ENCODE peak calls at places on chromosomes 13 and 19, in five cellular contexts. D is fibroblast of lung, G is HCT116, Y is astrocyte of the cerebellum, F is heart right ventricle. E is an unnamed sample.

GRCh38 chr19:55481148-55482127 is 3.5 kb upstream of the NAT14 start:
- DNase-seq in D (no peak), G (no peak), Y (no peak), F (no peak), E (no peak)

GRCh38 chr13:45747071-45747470 is 45.0 kb downstream of the CBY2 start:
- DNase-seq in D (no peak), G (no peak), Y (no peak), F (no peak), E (no peak)

GRCh38 chr19:53545271-53546065 is 7.5 kb downstream of the ZNF331 start:
- DNase-seq in D (peak; percentile 77), G (no peak), Y (no peak), F (no peak), E (no peak)

GRCh38 chr19:13817615-13818371 is 22.6 kb downstream of the ZSWIM4 start:
- DNase-seq in D (no peak), G (no peak), Y (no peak), F (no peak), E (no peak)

GRCh38 chr13:114011226-114011625 is 37.4 kb upstream of the C13orf46 start:
- DNase-seq in D (no peak), G (no peak), Y (no peak), F (no peak), E (no peak)

GRCh38 chr19:48329167-48329891 is 4.0 kb downstream of the EMP3 start:
- DNase-seq in D (peak; percentile 47), G (no peak), Y (no peak), F (no peak), E (no peak)

GRCh38 chr13:60012503-60012902 is 151.2 kb downstream of the DIAPH3 start:
- DNase-seq in D (no peak), G (no peak), Y (no peak), F (no peak), E (no peak)

GRCh38 chr19:31826325-31826724 is 477.1 kb upstream of the TSHZ3 start:
- DNase-seq in D (no peak), G (no peak), Y (no peak), F (no peak), E (no peak)

GRCh38 chr19:4172861-4173473 is 9.4 kb downstream of the SIRT6 start:
- DNase-seq in D (peak; percentile 21), G (no peak), Y (no peak), F (peak; percentile 56), E (no peak)

GRCh38 chr13:54034047-54034446 is 1005.4 kb downstream of the OLFM4 start:
- DNase-seq in D (no peak), G (no peak), Y (no peak), F (no peak), E (no peak)

GRCh38 chr13:41985788-41986508 is 25.0 kb upstream of the VWA8 start:
- DNase-seq in D (peak; percentile 46), G (no peak), Y (no peak), F (no peak), E (peak; percentile 27)

GRCh38 chr13:44868397-44868796 is 120.9 kb downstream of the NUFIP1 start:
- DNase-seq in D (no peak), G (no peak), Y (no peak), F (no peak), E (no peak)

GRCh38 chr19:54266133-54266532 is 9.1 kb upstream of the LILRB5 start:
- DNase-seq in D (peak; percentile 62), G (peak; percentile 77), Y (peak; percentile 41), F (peak; percentile 62), E (peak; percentile 35)

GRCh38 chr13:23510544-23510916 is 59.7 kb upstream of the TNFRSF19 start:
- DNase-seq in D (peak; percentile 65), G (no peak), Y (no peak), F (no peak), E (no peak)

GRCh38 chr13:44470623-44471562 is 97.3 kb downstream of the SERP2 start:
- DNase-seq in D (peak; percentile 63), G (peak; percentile 35), Y (peak; percentile 15), F (no peak), E (no peak)

GRCh38 chr13:49020940-49021548 is 45.3 kb downstream of the FNDC3A start:
- DNase-seq in D (no peak), G (no peak), Y (peak; percentile 62), F (no peak), E (no peak)

GRCh38 chr13:75226092-75226491 is 255.9 kb downstream of the TBC1D4 start:
- DNase-seq in D (no peak), G (peak; percentile 8), Y (no peak), F (no peak), E (no peak)

GRCh38 chr19:49954933-49955332 is 6.0 kb downstream of the SIGLEC11 start:
- DNase-seq in D (peak; percentile 44), G (no peak), Y (no peak), F (no peak), E (no peak)

GRCh38 chr19:44544031-44544430 is 14.6 kb upstream of the CEACAM20 start:
- DNase-seq in D (no peak), G (no peak), Y (no peak), F (no peak), E (no peak)

GRCh38 chr19:56637976-56638555 is 4.9 kb upstream of the SMIM17 start:
- DNase-seq in D (peak; percentile 74), G (no peak), Y (peak; percentile 42), F (peak; percentile 89), E (peak; percentile 85)

DNA sequence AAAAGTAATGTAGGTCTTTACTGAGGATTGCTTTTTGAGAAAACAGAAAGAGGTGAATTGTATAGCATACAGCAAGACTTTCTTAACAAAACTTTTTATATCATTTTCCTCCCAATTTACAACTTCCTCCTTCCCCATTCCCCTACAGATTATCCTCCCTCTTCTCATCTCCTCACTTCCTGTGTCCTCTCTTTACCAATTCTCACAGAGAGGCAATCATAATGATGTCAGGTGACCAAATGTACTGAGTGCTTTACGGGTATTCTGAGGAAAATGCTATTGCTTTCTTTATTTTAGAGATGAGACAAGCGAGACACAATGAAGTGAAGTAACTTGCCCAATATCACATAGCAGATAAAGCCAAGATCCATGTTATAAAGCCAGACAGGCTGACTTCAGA is 1.7 kb upstream of the MTMR6 start:
- DNase-seq in D (no peak), G (no peak), Y (no peak), F (no peak), E (no peak)
- H3K4me3 ChIP-seq in D (no peak overlapping the region), G (no peak overlapping the region), Y (no peak overlapping the region), F (no peak overlapping the region), E (no peak overlapping the region)

GRCh38 chr19:33998739-33999345 is 173.5 kb upstream of the LSM14A start:
- DNase-seq in D (peak; percentile 26), G (no peak), Y (no peak), F (no peak), E (no peak)
- TF ChIP-seq CTCF in D (no peak), G (peak; percentile 53), Y (no peak), F (peak; percentile 25), E (peak; percentile 21)

GRCh38 chr19:1790054-1790762 is 21.9 kb downstream of the ATP8B3 start:
- DNase-seq in D (no peak), G (no peak), Y (no peak), F (no peak), E (no peak)

GRCh38 chr19:1786668-1787067 is 25.4 kb downstream of the ATP8B3 start:
- DNase-seq in D (no peak), G (no peak), Y (no peak), F (no peak), E (no peak)

GRCh38 chr19:1787116-1787515 is 25.0 kb downstream of the ATP8B3 start:
- DNase-seq in D (no peak), G (no peak), Y (no peak), F (no peak), E (no peak)

GRCh38 chr19:1791879-1792278 is 20.2 kb downstream of the ATP8B3 start:
- DNase-seq in D (no peak), G (no peak), Y (no peak), F (no peak), E (no peak)

DNA sequence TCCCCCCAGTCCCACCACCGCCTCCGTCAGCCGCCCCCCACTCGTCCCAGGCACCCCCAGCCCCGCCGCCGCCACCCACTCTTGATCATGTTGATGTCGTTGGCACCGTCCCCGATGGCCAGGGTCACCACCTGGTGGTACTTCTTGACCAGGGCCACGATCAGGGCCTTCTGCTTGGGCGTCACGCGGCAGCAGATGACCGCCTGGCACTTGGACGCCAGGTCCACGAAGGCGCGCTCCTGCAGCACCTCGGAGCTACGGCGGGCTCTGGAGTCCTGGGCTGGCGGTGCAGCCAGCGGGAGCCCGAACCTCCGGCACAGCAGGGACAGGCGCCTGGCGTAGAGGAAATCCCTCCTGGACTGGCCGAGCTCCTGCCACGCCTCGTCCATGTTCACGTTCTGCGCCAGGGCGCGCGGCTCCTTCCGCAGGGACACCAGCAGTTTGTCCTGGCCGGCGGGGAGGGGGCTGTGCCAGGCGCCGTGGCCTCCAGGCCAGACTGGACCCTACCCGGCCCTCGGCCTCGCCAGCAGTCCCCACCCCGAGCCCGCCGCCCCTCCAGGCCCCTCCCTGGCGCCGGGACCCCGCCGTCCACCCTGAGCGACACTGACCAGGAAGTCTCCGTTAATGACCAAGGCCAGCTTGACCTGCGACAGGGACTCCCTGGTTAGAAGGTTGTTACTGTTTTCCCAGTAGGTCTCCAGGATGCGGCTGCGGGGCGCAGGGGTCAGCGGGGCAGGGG is 22.6 kb downstream of the ATP8B3 start:
- DNase-seq in D (no peak), G (no peak), Y (no peak), F (no peak), E (no peak)
- H3K4me3 ChIP-seq in D (no peak overlapping the region), G (no peak overlapping the region), Y (no peak overlapping the region), F (peak overlapping the region; percentile 35), E (no peak overlapping the region)

DNA sequence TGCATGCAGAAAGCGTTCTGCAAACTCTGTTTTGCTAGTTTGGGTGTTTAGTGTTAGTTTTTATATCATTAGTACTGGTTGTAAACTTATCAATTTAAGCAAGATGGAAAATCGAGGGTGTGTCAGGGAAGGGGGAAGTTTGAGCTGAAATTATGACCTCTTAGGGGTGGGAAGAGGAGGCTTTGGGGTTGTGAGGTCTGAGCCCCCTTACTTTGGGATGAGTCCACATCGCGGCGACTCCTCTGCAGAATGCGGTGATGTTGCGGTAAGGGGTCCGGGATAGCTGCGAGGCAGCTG is 745 bp upstream of the NDUFS7 start:
- DNase-seq in D (no peak), G (no peak), Y (no peak), F (no peak), E (no peak)
- TF ChIP-seq CTCF in D (no peak), G (no peak), Y (no peak), F (no peak), E (no peak)

DNA sequence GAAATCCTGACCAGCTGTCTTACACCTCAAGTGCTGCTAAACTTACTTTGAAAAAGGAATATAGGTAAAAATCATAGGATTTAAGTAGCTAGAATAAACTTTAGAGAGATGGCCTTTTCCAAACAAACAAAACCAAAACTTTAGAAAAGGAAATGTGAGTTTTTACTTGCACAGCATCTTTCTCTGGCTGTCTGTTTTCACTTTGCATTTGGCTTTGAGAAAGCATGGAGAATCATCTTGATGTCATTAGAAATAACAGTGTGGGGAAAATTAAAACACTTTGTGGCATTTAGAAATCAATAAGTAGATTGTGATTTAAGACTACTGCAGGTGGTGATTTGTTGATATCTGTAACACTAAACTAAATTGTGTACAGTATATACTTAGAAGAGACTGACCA is 6.0 kb downstream of the WDFY2 start:
- DNase-seq in D (no peak), G (no peak), Y (no peak), F (no peak), E (no peak)
- H3K4me3 ChIP-seq in D (no peak overlapping the region), G (no peak overlapping the region), Y (no peak overlapping the region), F (no peak overlapping the region), E (no peak overlapping the region)